ENCODE peak calls at places on chromosomes 7 and 10, in nine cellular contexts. P is endodermal cell, Z is suprapubic skin, T is heart right ventricle, O is ovary, Q is cardiac muscle cell, M is uterus, V is lung, I is mammary epithelial cell. D is an unnamed sample.

GRCh38 chr7:158805937-158806336 is 23.4 kb downstream of the ESYT2 start:
- DNase-seq in P (no peak), Z (no peak), T (no peak), O (no peak), Q (no peak), M (no peak), V (no peak), I (no peak), D (no peak)

GRCh38 chr7:119545118-119545517 is 727.9 kb upstream of the KCND2 start:
- DNase-seq in P (no peak), Z (no peak), T (no peak), O (no peak), Q (peak; percentile 23), M (no peak), V (no peak), I (peak; percentile 74), D (no peak)

GRCh38 chr10:132938472-132939329 is 3.7 kb downstream of the CFAP46 start:
- DNase-seq in P (peak; percentile 93), Z (no peak), T (no peak), O (peak; percentile 11), Q (peak; percentile 20), M (no peak), V (no peak), I (no peak), D (no peak)

GRCh38 chr7:32222251-32222900 is 152.2 kb upstream of the PDE1C start:
- DNase-seq in P (peak; percentile 28), Z (no peak), T (no peak), O (no peak), Q (no peak), M (no peak), V (no peak), I (no peak), D (no peak)

GRCh38 chr10:75400769-75401568 is 595 bp downstream of the ZNF503 start:
- DNase-seq in P (peak; percentile 85), Z (peak; percentile 85), T (peak; percentile 67), O (peak; percentile 77), Q (peak; percentile 82), M (peak; percentile 61), V (peak; percentile 58), I (peak; percentile 49), D (no peak)

GRCh38 chr7:16260236-16260728 is 161.1 kb downstream of the CRPPA start:
- DNase-seq in P (no peak), Z (no peak), T (no peak), O (no peak), Q (no peak), M (no peak), V (no peak), I (no peak), D (no peak)

GRCh38 chr10:20289055-20289454 is 472.8 kb downstream of the PLXDC2 start:
- DNase-seq in P (no peak), Z (no peak), T (no peak), O (no peak), Q (no peak), M (no peak), V (no peak), I (no peak), D (no peak)

GRCh38 chr7:51261950-51262795 is 54.4 kb downstream of the COBL start:
- DNase-seq in P (no peak), Z (no peak), T (no peak), O (no peak), Q (no peak), M (no peak), V (no peak), I (no peak), D (no peak)

GRCh38 chr10:85858776-85859515 is 507.6 kb downstream of the GRID1 start:
- DNase-seq in P (no peak), Z (no peak), T (no peak), O (no peak), Q (no peak), M (no peak), V (no peak), I (no peak), D (no peak)

GRCh38 chr10:3068201-3068967 is 1.0 kb downstream of the PFKP start:
- DNase-seq in P (peak; percentile 81), Z (no peak), T (peak; percentile 71), O (peak; percentile 78), Q (peak; percentile 78), M (peak; percentile 67), V (peak; percentile 60), I (peak; percentile 42), D (no peak)

GRCh38 chr7:134709197-134709596 is 62.5 kb downstream of the BPGM start:
- DNase-seq in P (no peak), Z (no peak), T (no peak), O (no peak), Q (no peak), M (no peak), V (no peak), I (no peak), D (no peak)

GRCh38 chr10:100744980-100745881 is at the start of gene PAX2:
- DNase-seq in P (peak; percentile 96), Z (no peak), T (no peak), O (peak; percentile 15), Q (no peak), M (no peak), V (no peak), I (no peak), D (no peak)

GRCh38 chr10:98858525-98858924 is 377.1 kb downstream of the HPSE2 start:
- DNase-seq in P (peak; percentile 49), Z (no peak), T (no peak), O (no peak), Q (peak; percentile 2), M (no peak), V (no peak), I (no peak), D (no peak)

GRCh38 chr10:110802090-110802489 is 69.6 kb upstream of the PDCD4 start:
- DNase-seq in P (no peak), Z (no peak), T (no peak), O (no peak), Q (peak; percentile 80), M (no peak), V (no peak), I (peak; percentile 36), D (peak; percentile 37)

GRCh38 chr10:110805292-110805691 is 66.4 kb upstream of the PDCD4 start:
- DNase-seq in P (no peak), Z (no peak), T (no peak), O (no peak), Q (no peak), M (no peak), V (no peak), I (no peak), D (no peak)

GRCh38 chr10:110803830-110804338 is 67.8 kb upstream of the PDCD4 start:
- DNase-seq in P (peak; percentile 84), Z (no peak), T (peak; percentile 35), O (peak; percentile 72), Q (peak; percentile 66), M (peak; percentile 72), V (no peak), I (peak; percentile 40), D (no peak)

GRCh38 chr10:110802551-110803238 is 69.0 kb upstream of the PDCD4 start:
- DNase-seq in P (no peak), Z (no peak), T (peak; percentile 63), O (peak; percentile 31), Q (peak; percentile 83), M (peak; percentile 72), V (peak; percentile 57), I (peak; percentile 73), D (peak; percentile 43)

GRCh38 chr10:110803239-110803593 is 68.5 kb upstream of the PDCD4 start:
- DNase-seq in P (no peak), Z (no peak), T (no peak), O (no peak), Q (no peak), M (no peak), V (no peak), I (no peak), D (no peak)
- H3K4me3 ChIP-seq in P (no peak overlapping the region), Z (no peak overlapping the region), T (no peak overlapping the region), O (no peak overlapping the region), Q (no peak overlapping the region), M (no peak overlapping the region), V (no peak overlapping the region), I (no peak overlapping the region), D (no peak overlapping the region)

DNA sequence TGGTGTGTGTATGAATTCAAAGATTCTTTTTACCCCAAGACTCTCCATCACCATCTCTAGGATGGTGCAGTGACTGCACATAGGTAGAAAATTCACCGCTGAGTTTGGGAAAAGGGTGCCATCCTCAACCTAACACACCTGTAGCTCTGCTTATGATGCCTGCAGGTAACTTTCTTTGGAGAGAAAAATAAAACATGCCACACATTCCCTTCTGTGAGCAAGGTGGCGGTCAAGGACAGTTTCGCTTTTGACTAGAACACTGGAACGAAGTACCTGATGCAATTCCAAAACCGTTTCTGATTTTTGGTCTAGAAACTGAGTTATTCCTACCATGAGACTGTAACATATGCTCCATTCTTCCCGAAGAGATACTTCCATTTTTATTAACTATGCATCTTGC is 205.6 kb downstream of the FGFR2 start:
- DNase-seq in P (no peak), Z (no peak), T (no peak), O (no peak), Q (no peak), M (no peak), V (no peak), I (no peak), D (no peak)
- TF ChIP-seq CTCF in P (no peak), Z (no peak), T (no peak), O (no peak), Q (no peak), M (no peak), V (no peak), I (peak; percentile 24), D (no peak)

DNA sequence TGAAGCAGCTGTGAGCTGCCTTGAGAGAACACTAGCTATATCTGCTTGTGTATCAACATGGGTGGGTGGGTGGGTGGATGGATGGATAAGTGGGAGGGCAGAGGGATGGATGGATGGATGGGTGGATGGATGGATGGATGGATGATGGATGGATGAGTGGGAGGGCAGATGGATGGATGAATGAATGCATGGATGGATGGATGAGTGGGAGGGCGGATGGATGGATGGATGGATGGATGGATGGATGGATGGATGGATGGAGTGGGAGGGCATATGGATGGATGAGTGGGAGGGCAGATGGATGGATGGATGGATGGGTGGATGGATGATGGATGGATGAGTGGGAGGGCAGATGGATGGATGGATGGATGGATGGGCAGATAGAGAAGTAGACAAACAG is 76.1 kb downstream of the MKI67 start:
- DNase-seq in P (no peak), Z (no peak), T (no peak), O (no peak), Q (no peak), M (no peak), V (no peak), I (no peak), D (no peak)
- H3K4me3 ChIP-seq in P (no peak overlapping the region), Z (peak overlapping the region; percentile 45), T (no peak overlapping the region), O (no peak overlapping the region), Q (no peak overlapping the region), M (no peak overlapping the region), V (no peak overlapping the region), I (no peak overlapping the region), D (no peak overlapping the region)

DNA sequence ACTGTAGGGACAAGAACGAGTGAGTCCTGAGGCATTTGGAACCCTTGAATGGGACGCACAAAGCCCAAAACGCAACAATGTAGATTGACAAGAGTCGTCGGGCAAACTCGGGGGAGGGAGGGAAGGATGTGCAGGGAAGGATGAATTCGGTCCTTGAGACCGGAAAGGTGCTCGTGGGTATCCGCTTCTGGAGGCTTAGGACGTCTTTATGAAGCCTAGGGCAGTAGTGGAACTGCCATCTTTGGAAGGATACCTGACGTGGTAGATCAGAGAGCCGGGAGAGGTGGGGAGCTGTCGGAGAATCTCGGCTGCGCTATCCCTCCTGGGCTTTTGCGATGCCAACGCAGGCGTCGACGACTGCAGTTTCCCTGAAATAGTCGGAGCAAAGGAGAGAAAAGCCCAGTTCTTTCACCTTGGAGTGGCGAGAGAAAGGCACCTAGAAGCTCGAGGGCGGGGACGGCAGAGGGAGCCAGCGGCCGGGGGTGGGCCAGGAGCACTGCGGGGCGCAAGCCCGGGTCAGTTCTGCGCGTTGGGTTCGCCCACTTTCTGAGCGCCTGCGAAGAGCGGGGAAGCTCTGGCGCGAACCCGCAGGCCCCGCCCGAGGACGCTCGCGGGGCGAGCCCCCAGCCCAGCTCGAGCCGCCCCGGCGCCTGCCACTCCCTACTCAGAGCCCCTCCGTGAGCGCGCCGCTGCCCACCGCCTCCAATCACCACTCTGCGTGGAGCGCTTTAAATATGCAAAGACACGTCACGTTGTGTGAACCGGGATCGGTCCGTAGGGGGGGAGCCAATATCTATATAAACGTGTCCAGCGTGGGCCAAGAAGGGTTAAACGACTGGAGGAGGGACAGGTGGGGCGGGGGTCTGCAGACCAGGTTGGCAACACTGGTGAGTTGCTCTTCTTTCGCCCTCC is at the start of gene CYP26C1:
- DNase-seq in P (peak; percentile 70), Z (no peak), T (no peak), O (no peak), Q (no peak), M (no peak), V (no peak), I (no peak), D (no peak)
- TF ChIP-seq CTCF in P (peak; percentile 38), Z (no peak), T (no peak), O (no peak), Q (no peak), M (no peak), V (no peak), I (no peak), D (no peak)